ENCODE peak calls at places on chromosomes 3 and 15, in seven cellular contexts. R is fibroblast of lung, D is endothelial cell of umbilical vein, H is mammary epithelial cell, A is HCT116, I is keratinocyte, C is PC-3. Q is an unnamed sample.

GRCh38 chr3:94967196-94967595 is 904.3 kb downstream of the NSUN3 start:
- DNase-seq in R (peak; percentile 8), D (no peak), H (no peak), A (no peak), I (no peak), C (no peak), Q (no peak)

GRCh38 chr15:64847016-64847415 is 5.3 kb downstream of the PLEKHO2 start:
- DNase-seq in R (no peak), D (no peak), H (peak; percentile 57), A (no peak), I (no peak), C (no peak), Q (no peak)

GRCh38 chr3:65689436-65689835 is 349.3 kb downstream of the MAGI1 start:
- DNase-seq in R (no peak), D (no peak), H (no peak), A (no peak), I (no peak), C (no peak), Q (no peak)

GRCh38 chr15:41512512-41513281 is 930 bp downstream of the LTK start:
- DNase-seq in R (no peak), D (no peak), H (no peak), A (no peak), I (no peak), C (no peak), Q (peak; percentile 24)

GRCh38 chr15:58396181-58396580 is 35.6 kb upstream of the LIPC start:
- DNase-seq in R (peak; percentile 87), D (no peak), H (peak; percentile 92), A (no peak), I (peak; percentile 68), C (peak; percentile 82), Q (peak; percentile 30)

GRCh38 chr15:60184579-60184978 is 180.5 kb downstream of the FOXB1 start:
- DNase-seq in R (peak; percentile 50), D (no peak), H (peak; percentile 27), A (no peak), I (peak; percentile 13), C (peak; percentile 10), Q (no peak)

GRCh38 chr3:74066456-74066855 is 441.7 kb upstream of the PDZRN3 start:
- DNase-seq in R (no peak), D (no peak), H (no peak), A (no peak), I (no peak), C (no peak), Q (no peak)

GRCh38 chr3:141380987-141381386 is 12.7 kb downstream of the ZBTB38 start:
- DNase-seq in R (no peak), D (no peak), H (no peak), A (no peak), I (no peak), C (no peak), Q (no peak)

DNA sequence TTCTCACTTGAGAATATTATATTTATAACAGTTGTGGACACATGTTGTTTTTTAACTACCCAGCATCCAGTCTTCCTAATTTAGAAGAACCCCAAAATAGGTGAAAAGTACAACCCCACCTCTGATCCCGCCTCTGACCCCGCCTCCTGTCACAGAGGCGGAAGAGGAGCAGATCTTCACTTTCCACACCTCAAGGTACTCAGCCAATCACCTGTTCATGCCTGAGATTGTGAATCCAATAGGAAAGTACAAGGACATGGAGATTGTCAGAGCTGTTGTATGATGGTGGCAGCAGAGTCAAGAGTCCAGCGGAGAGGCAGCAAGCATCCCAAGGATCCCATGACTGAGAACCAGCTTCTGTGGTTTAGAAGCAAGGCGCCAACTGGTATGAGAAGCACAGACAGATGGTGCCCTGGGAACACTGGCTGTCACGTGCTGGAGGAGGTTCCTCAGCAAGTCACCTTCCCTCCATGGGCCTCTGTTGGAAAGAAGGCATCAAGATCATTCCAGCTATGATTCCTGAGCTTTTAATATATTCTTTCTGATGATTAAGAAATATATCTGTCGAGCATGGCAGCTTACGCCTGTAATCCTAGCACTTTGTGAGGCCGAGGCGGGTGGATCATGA is 94.0 kb downstream of the CPN2 start:
- DNase-seq in R (no peak), D (no peak), H (no peak), A (no peak), I (no peak), C (no peak), Q (no peak)
- TF ChIP-seq EZH2 in R (no peak), D (no peak), H (no peak), A (no peak), I (no peak), C (no peak), Q (no peak)

GRCh38 chr3:187262360-187262759 is 29.2 kb downstream of the MASP1 start:
- DNase-seq in R (peak; percentile 7), D (no peak), H (no peak), A (no peak), I (no peak), C (no peak), Q (no peak)
- H3K4me1 ChIP-seq in R (peaks cover 29% of the 10 kb centered on the region), D (peaks cover 32% of the 10 kb centered on the region), H (no peaks in the 10 kb centered on the region), A (no peaks in the 10 kb centered on the region), I (no peaks in the 10 kb centered on the region), C (peaks cover 18% of the 10 kb centered on the region), Q (no peaks in the 10 kb centered on the region)

GRCh38 chr15:74368121-74368520 is 675 bp upstream of the CYP11A1 start:
- DNase-seq in R (no peak), D (no peak), H (no peak), A (no peak), I (no peak), C (no peak), Q (no peak)

GRCh38 chr15:74364936-74365618 is 2.4 kb downstream of the CYP11A1 start:
- DNase-seq in R (no peak), D (no peak), H (no peak), A (no peak), I (no peak), C (no peak), Q (no peak)

GRCh38 chr15:74367296-74367854 is at the start of gene CYP11A1:
- DNase-seq in R (no peak), D (no peak), H (no peak), A (no peak), I (no peak), C (no peak), Q (no peak)

GRCh38 chr15:74362482-74362881 is 5.0 kb downstream of the CYP11A1 start:
- DNase-seq in R (no peak), D (no peak), H (no peak), A (no peak), I (no peak), C (no peak), Q (no peak)

GRCh38 chr15:74365619-74366445 is 1.6 kb downstream of the CYP11A1 start:
- DNase-seq in R (peak; percentile 59), D (peak; percentile 41), H (no peak), A (no peak), I (no peak), C (no peak), Q (no peak)
- TF ChIP-seq EZH2 in R (no peak), D (peak; percentile 53), H (peak; percentile 54), A (no peak), I (no peak), C (no peak), Q (no peak)

DNA sequence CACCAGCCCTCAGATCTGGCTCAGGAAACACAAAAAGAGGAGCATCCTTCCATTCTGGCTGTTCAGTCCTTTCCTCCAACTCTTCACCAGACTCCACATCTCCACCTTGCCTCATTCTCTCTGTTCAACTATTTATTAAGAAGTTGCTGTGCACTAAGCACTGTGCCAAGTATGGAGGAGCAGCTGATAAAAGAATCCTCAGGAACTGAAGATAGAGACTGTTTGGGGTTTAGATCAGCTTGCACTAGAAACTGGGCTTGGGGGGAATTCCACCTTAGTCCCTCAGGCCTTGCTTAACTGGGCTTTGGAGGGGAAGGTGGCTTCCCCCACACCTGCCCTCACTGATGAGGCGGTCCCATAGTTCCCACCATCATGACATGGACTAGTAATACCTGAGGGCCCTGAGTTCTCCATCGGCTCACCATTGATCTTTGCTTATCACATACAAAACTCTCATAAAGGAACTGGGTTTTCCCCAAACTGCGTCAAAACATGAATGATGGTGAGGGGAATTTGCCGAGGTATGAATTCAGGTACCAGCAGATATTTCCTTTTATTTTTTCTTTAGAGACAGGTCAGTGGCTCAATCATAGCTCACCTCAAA is 1.7 kb upstream of the CCR8 start:
- DNase-seq in R (no peak), D (no peak), H (no peak), A (no peak), I (no peak), C (no peak), Q (no peak)
- H3K4me1 ChIP-seq in R (no peaks in the 10 kb centered on the region), D (no peaks in the 10 kb centered on the region), H (no peaks in the 10 kb centered on the region), A (no peaks in the 10 kb centered on the region), I (no peaks in the 10 kb centered on the region), C (no peaks in the 10 kb centered on the region), Q (no peaks in the 10 kb centered on the region)

GRCh38 chr3:181726351-181727121 is 14.8 kb downstream of the SOX2 start:
- DNase-seq in R (peak; percentile 48), D (no peak), H (no peak), A (no peak), I (no peak), C (no peak), Q (no peak)
- TF ChIP-seq EZH2 in R (no peak), D (peak; percentile 37), H (peak; percentile 80), A (no peak), I (peak; percentile 85), C (no peak), Q (no peak)

DNA sequence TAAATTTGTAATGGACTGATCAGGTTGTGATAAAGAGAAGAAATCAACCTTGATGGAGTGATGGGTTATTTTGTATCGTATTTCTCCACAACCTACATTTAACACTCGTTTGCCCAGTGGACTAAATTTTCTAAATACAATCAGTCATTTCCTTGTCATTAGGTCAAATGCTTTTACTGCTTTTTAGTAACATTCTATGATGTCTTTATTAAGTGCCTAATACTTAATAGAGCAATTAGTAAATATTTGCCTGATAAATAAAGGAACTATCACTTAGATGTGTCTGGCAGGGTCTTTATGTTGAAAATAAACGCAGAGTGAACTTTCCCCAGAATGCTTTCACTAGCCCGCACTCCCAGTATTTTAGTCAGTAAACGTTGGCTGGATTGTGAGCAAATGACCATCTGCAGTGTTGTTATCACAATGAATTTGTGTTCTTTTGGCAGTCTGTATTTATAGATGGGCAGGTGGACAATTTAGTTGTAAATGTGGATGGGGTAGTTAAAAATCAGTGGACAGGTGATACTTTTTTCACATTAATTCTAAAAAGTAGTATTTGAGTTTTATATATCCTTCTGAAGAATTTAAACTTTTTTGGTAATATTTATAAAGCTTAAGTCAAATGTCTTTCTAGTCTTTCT is 4.8 kb downstream of the USP3 start:
- DNase-seq in R (no peak), D (peak; percentile 30), H (no peak), A (no peak), I (no peak), C (no peak), Q (no peak)
- H3K4me1 ChIP-seq in R (peaks cover 16% of the 10 kb centered on the region), D (peaks cover 48% of the 10 kb centered on the region), H (peaks cover 27% of the 10 kb centered on the region), A (peaks cover 29% of the 10 kb centered on the region), I (peaks cover 38% of the 10 kb centered on the region), C (peaks cover 65% of the 10 kb centered on the region), Q (peaks cover 63% of the 10 kb centered on the region)

GRCh38 chr3:77513541-77513940 is 473.6 kb downstream of the ROBO2 start:
- DNase-seq in R (peak; percentile 55), D (no peak), H (no peak), A (no peak), I (no peak), C (no peak), Q (no peak)
- TF ChIP-seq EZH2 in R (no peak), D (no peak), H (no peak), A (no peak), I (no peak), C (no peak), Q (no peak)

Q was measured in A673.